ENCODE peak calls at places on chromosome 19, in four cellular contexts. B, W, M and Q are unnamed samples.

GRCh38 chr19:42270346-42271044 is 1.4 kb downstream of the CIC start:
- DNase-seq in M (peak; percentile 66), W (peak; percentile 8), B (no peak), Q (peak; percentile 63)

GRCh38 chr19:31543456-31543855 is 194.2 kb upstream of the TSHZ3 start:
- DNase-seq in B (no peak), M (no peak), W (no peak), Q (no peak)

GRCh38 chr19:1843646-1844394 is 4.5 kb downstream of the REXO1 start:
- DNase-seq in W (no peak), M (no peak), B (no peak), Q (no peak)

GRCh38 chr19:32550666-32551065 is 30.3 kb upstream of the PDCD5 start:
- DNase-seq in W (no peak), B (no peak), M (no peak), Q (no peak)

GRCh38 chr19:31715249-31715944 is 366.2 kb upstream of the TSHZ3 start:
- DNase-seq in M (no peak), B (no peak), W (no peak), Q (no peak)

GRCh38 chr19:48578891-48579290 is 26.9 kb downstream of the SULT2B1 start:
- DNase-seq in W (no peak), B (no peak), M (no peak), Q (no peak)

GRCh38 chr19:3942790-3943409 is 10.0 kb downstream of the NMRK2 start:
- DNase-seq in M (no peak), B (no peak), W (no peak), Q (no peak)

GRCh38 chr19:15926484-15926883 is 7.8 kb downstream of the CYP4F11 start:
- DNase-seq in M (no peak), W (no peak), B (no peak), Q (no peak)

GRCh38 chr19:45526143-45526542 is 18.9 kb downstream of the VASP start:
- DNase-seq in B (no peak), W (no peak), M (no peak), Q (peak; percentile 68)

GRCh38 chr19:53388904-53389303 is 6.0 kb upstream of the ZNF765 start:
- DNase-seq in B (no peak), W (no peak), M (no peak), Q (no peak)

GRCh38 chr19:2428027-2428690 is 773 bp upstream of the TIMM13 start:
- DNase-seq in B (no peak), W (no peak), M (no peak), Q (peak; percentile 39)

GRCh38 chr19:16778796-16779411 is 50.3 kb upstream of the SIN3B start:
- DNase-seq in M (no peak), W (peak; percentile 20), B (no peak), Q (peak; percentile 57)

GRCh38 chr19:41993612-41994483 is at the start of gene ATP1A3:
- DNase-seq in W (peak; percentile 74), M (peak; percentile 37), B (no peak), Q (peak; percentile 52)

GRCh38 chr19:17942181-17942580 is 9.4 kb downstream of the CCDC124 start:
- DNase-seq in W (no peak), M (no peak), B (no peak), Q (no peak)

GRCh38 chr19:28404462-28404861 is 808.5 kb downstream of the UQCRFS1 start:
- DNase-seq in W (no peak), B (no peak), M (no peak), Q (no peak)

GRCh38 chr19:3366761-3367571 is 583 bp downstream of the NFIC start:
- DNase-seq in B (no peak), W (no peak), M (peak; percentile 70), Q (peak; percentile 54)

GRCh38 chr19:18262917-18263316 is 11.3 kb downstream of the IQCN start:
- DNase-seq in W (no peak), B (no peak), M (no peak), Q (no peak)

GRCh38 chr19:58569191-58569942 is 3.8 kb downstream of the MZF1 start:
- DNase-seq in M (peak; percentile 31), W (no peak), B (no peak), Q (peak; percentile 7)

GRCh38 chr19:20925481-20925880 is 2.4 kb downstream of the ZNF85 start:
- DNase-seq in W (no peak), M (no peak), B (no peak), Q (no peak)

GRCh38 chr19:12990447-12990846 is 4.8 kb upstream of the NFIX start:
- DNase-seq in M (no peak), B (no peak), W (no peak), Q (no peak)

GRCh38 chr19:48836089-48837017 is at the start of gene HSD17B14:
- DNase-seq in M (peak; percentile 53), W (no peak), B (no peak), Q (peak; percentile 23)

GRCh38 chr19:12665281-12665573 is 1.3 kb downstream of the MAN2B1 start:
- DNase-seq in W (no peak), M (peak; percentile 85), B (no peak), Q (peak; percentile 58)

GRCh38 chr19:45424191-45425058 is 708 bp upstream of the ERCC1 start:
- DNase-seq in M (peak; percentile 83), W (no peak), B (no peak), Q (peak; percentile 75)

GRCh38 chr19:5828661-5829566 is 10.6 kb downstream of the FUT6 start:
- DNase-seq in W (peak; percentile 80), M (no peak), B (no peak), Q (peak; percentile 58)

GRCh38 chr19:19745496-19746285 is 12.8 kb upstream of the ZNF14 start:
- DNase-seq in B (no peak), M (no peak), W (no peak), Q (no peak)

GRCh38 chr19:51796195-51796679 is 1.3 kb downstream of the FPR3 start:
- DNase-seq in B (no peak), M (peak; percentile 67), W (no peak), Q (no peak)

GRCh38 chr19:18644144-18645034 is 7.6 kb downstream of the KLHL26 start:
- DNase-seq in M (no peak), W (no peak), B (no peak), Q (no peak)

GRCh38 chr19:40592170-40592569 is 9.0 kb upstream of the LTBP4 start:
- DNase-seq in W (peak; percentile 71), B (no peak), M (no peak), Q (no peak)

GRCh38 chr19:3359850-3360493 is 6.4 kb upstream of the NFIC start:
- DNase-seq in B (no peak), M (no peak), W (no peak), Q (no peak)

GRCh38 chr19:12052571-12053169 is at the start of gene ZNF878:
- DNase-seq in W (no peak), B (no peak), M (peak; percentile 93), Q (peak; percentile 93)

GRCh38 chr19:49492573-49493411 is 3.4 kb upstream of the RPS11 start:
- DNase-seq in W (no peak), M (no peak), B (no peak), Q (no peak)